ENCODE peak calls at places on chromosomes 6 and 20, in six cellular contexts. C is CD4-positive, alpha-beta T cell; U is anterior cingulate cortex; O is stimulated activated CD8-positive, alpha-beta memory T cell treated with anti-CD3 and anti-CD28 coated beads, Interleukin-15, amount 100 ng/mL, for 24 hours; P is HS-5; W is NCI-H1417 treated with DMSO at 0.1 percent for 48 hours. T is an unnamed sample.

GRCh38 chr20:17485017-17485416 is 46.2 kb downstream of the BFSP1 start:
- DNase-seq in O (no peak), P (no peak), U (no peak), W (no peak), C (no peak), T (no peak)

GRCh38 chr6:11224252-11224965 is 8.1 kb downstream of the NEDD9 start:
- DNase-seq in P (no peak), W (no peak), C (no peak), U (no peak), O (no peak), T (no peak)

GRCh38 chr20:11376998-11377397 is 540.7 kb upstream of the BTBD3 start:
- DNase-seq in C (no peak), W (no peak), U (no peak), O (no peak), P (no peak), T (no peak)

GRCh38 chr6:87982134-87982533 is 65.5 kb upstream of the SPACA1 start:
- DNase-seq in O (no peak), U (no peak), C (no peak), W (no peak), P (no peak), T (no peak)

GRCh38 chr6:97654674-97655073 is 371.7 kb upstream of the MMS22L start:
- DNase-seq in U (no peak), P (no peak), C (no peak), W (no peak), O (no peak), T (no peak)

GRCh38 chr6:52399511-52400315 is 20.4 kb upstream of the EFHC1 start:
- DNase-seq in O (no peak), W (peak; percentile 14), P (peak; percentile 56), C (no peak), U (peak; percentile 18), T (no peak)

GRCh38 chr6:76221525-76221924 is 149.1 kb upstream of the IMPG1 start:
- DNase-seq in C (no peak), P (no peak), W (no peak), U (no peak), O (no peak), T (no peak)

GRCh38 chr6:125835221-125835744 is 44.5 kb downstream of the NCOA7 start:
- DNase-seq in C (no peak), W (no peak), O (no peak), U (no peak), P (no peak), T (no peak)